ENCODE peak calls at places on chromosomes 2 and 18, in four cellular contexts. One of them, this sample, is unnamed.

GRCh38 chr2:153766415-153766814 is 105.3 kb upstream of the GALNT13 start:
- DNase-seq in NCI-H774: no peak
- DNase-seq in occipital lobe: no peak
- DNase-seq in activated CD4-positive, alpha-beta T cell treated with anti-CD3 and anti-CD28 coated beads, Interleukin-2, amount 50 U/mL, for 48 hours: no peak
- DNase-seq in this sample: no peak

GRCh38 chr2:216319771-216320170 is 52.5 kb downstream of the MARCHF4 start:
- DNase-seq in NCI-H774: no peak
- DNase-seq in occipital lobe: no peak
- DNase-seq in activated CD4-positive, alpha-beta T cell treated with anti-CD3 and anti-CD28 coated beads, Interleukin-2, amount 50 U/mL, for 48 hours: no peak
- DNase-seq in this sample: no peak

GRCh38 chr2:96499061-96499960 is 5.8 kb downstream of the NEURL3 start:
- DNase-seq in NCI-H774: no peak
- DNase-seq in occipital lobe: no peak
- DNase-seq in activated CD4-positive, alpha-beta T cell treated with anti-CD3 and anti-CD28 coated beads, Interleukin-2, amount 50 U/mL, for 48 hours: no peak
- DNase-seq in this sample: no peak

GRCh38 chr18:6627621-6628020 is 101.9 kb upstream of the ARHGAP28 start:
- DNase-seq in NCI-H774: no peak
- DNase-seq in occipital lobe: no peak
- DNase-seq in activated CD4-positive, alpha-beta T cell treated with anti-CD3 and anti-CD28 coated beads, Interleukin-2, amount 50 U/mL, for 48 hours: no peak
- DNase-seq in this sample: no peak

GRCh38 chr2:47274054-47274779 is 119.1 kb upstream of the STPG4 start:
- DNase-seq in NCI-H774: no peak
- DNase-seq in occipital lobe: no peak
- DNase-seq in activated CD4-positive, alpha-beta T cell treated with anti-CD3 and anti-CD28 coated beads, Interleukin-2, amount 50 U/mL, for 48 hours: no peak
- DNase-seq in this sample: no peak

GRCh38 chr2:99346218-99346617 is 9.0 kb downstream of the EIF5B start:
- DNase-seq in NCI-H774: no peak
- DNase-seq in occipital lobe: no peak
- DNase-seq in activated CD4-positive, alpha-beta T cell treated with anti-CD3 and anti-CD28 coated beads, Interleukin-2, amount 50 U/mL, for 48 hours: no peak
- DNase-seq in this sample: no peak

GRCh38 chr2:175167792-175168563 is at the start of gene ATF2:
- DNase-seq in NCI-H774: peak
- DNase-seq in occipital lobe: peak
- DNase-seq in activated CD4-positive, alpha-beta T cell treated with anti-CD3 and anti-CD28 coated beads, Interleukin-2, amount 50 U/mL, for 48 hours: peak
- DNase-seq in this sample: peak

GRCh38 chr2:227889336-227889735 is 17.9 kb downstream of the DAW1 start:
- DNase-seq in NCI-H774: no peak
- DNase-seq in occipital lobe: no peak
- DNase-seq in activated CD4-positive, alpha-beta T cell treated with anti-CD3 and anti-CD28 coated beads, Interleukin-2, amount 50 U/mL, for 48 hours: no peak
- DNase-seq in this sample: no peak

GRCh38 chr2:172655091-172655837 is 80.4 kb upstream of the RAPGEF4 start:
- DNase-seq in NCI-H774: no peak
- DNase-seq in occipital lobe: no peak
- DNase-seq in activated CD4-positive, alpha-beta T cell treated with anti-CD3 and anti-CD28 coated beads, Interleukin-2, amount 50 U/mL, for 48 hours: no peak
- DNase-seq in this sample: no peak

GRCh38 chr2:43384143-43384542 is 157.7 kb upstream of the ZFP36L2 start:
- DNase-seq in NCI-H774: no peak
- DNase-seq in occipital lobe: no peak
- DNase-seq in activated CD4-positive, alpha-beta T cell treated with anti-CD3 and anti-CD28 coated beads, Interleukin-2, amount 50 U/mL, for 48 hours: no peak
- DNase-seq in this sample: no peak

GRCh38 chr18:76493213-76494107 is 1.6 kb downstream of the ZNF516 start:
- DNase-seq in NCI-H774: peak
- DNase-seq in occipital lobe: no peak
- DNase-seq in activated CD4-positive, alpha-beta T cell treated with anti-CD3 and anti-CD28 coated beads, Interleukin-2, amount 50 U/mL, for 48 hours: no peak
- DNase-seq in this sample: no peak

GRCh38 chr2:166671831-166672230 is 177.8 kb upstream of the SCN7A start:
- DNase-seq in NCI-H774: no peak
- DNase-seq in occipital lobe: no peak
- DNase-seq in activated CD4-positive, alpha-beta T cell treated with anti-CD3 and anti-CD28 coated beads, Interleukin-2, amount 50 U/mL, for 48 hours: no peak
- DNase-seq in this sample: no peak

GRCh38 chr18:42559292-42559691 is 556.2 kb downstream of the RIT2 start:
- DNase-seq in NCI-H774: no peak
- DNase-seq in occipital lobe: no peak
- DNase-seq in activated CD4-positive, alpha-beta T cell treated with anti-CD3 and anti-CD28 coated beads, Interleukin-2, amount 50 U/mL, for 48 hours: no peak
- DNase-seq in this sample: no peak

GRCh38 chr18:6211174-6211504 is 203.6 kb downstream of the L3MBTL4 start:
- DNase-seq in NCI-H774: no peak
- DNase-seq in occipital lobe: no peak
- DNase-seq in activated CD4-positive, alpha-beta T cell treated with anti-CD3 and anti-CD28 coated beads, Interleukin-2, amount 50 U/mL, for 48 hours: no peak
- DNase-seq in this sample: no peak

This sample was measured in stimulated activated naive B cell treated with anti-CD40 and anti-IgM and Interleukin-4, amounts not matched to agents 10 μg/mL and 1 μg/mL and 100 μg/mL, for 72 hours.